ENCODE peak calls at places on chromosomes 16 and 17, in four cellular contexts. One of them, this sample, is unnamed. For H3K27me3 and H3K9me3, the result is how much of the 10 kb centered on the place peaks cover.

GRCh38 chr17:44707755-44708400 is 587 bp upstream of the DBF4B start:
- DNase-seq in K562: peak
- DNase-seq in HCT116: no peak
- DNase-seq in HepG2: no peak
- DNase-seq in this sample: no peak

GRCh38 chr17:79946352-79947231 is 89.1 kb downstream of the TBC1D16 start:
- DNase-seq in K562: no peak
- DNase-seq in HCT116: no peak
- DNase-seq in HepG2: no peak
- DNase-seq in this sample: no peak

GRCh38 chr17:17712268-17712924 is 31.1 kb downstream of the RAI1 start:
- DNase-seq in K562: no peak
- DNase-seq in HCT116: no peak
- DNase-seq in HepG2: no peak
- DNase-seq in this sample: no peak

GRCh38 chr17:19397556-19398041 is 10.6 kb upstream of the MFAP4 start:
- DNase-seq in K562: no peak
- DNase-seq in HCT116: no peak
- DNase-seq in HepG2: peak
- DNase-seq in this sample: no peak

GRCh38 chr16:9128346-9129342 is 37.2 kb downstream of the HAPSTR1 start:
- DNase-seq in K562: no peak
- DNase-seq in HCT116: no peak
- DNase-seq in HepG2: no peak
- DNase-seq in this sample: no peak

GRCh38 chr17:32319548-32319905 is 22.4 kb downstream of the C17orf75 start:
- DNase-seq in K562: peak
- DNase-seq in HCT116: peak
- DNase-seq in HepG2: peak
- DNase-seq in this sample: peak

GRCh38 chr16:50502616-50503000 is 45.6 kb upstream of the NKD1 start:
- DNase-seq in K562: no peak
- DNase-seq in HCT116: no peak
- DNase-seq in HepG2: peak
- DNase-seq in this sample: no peak

GRCh38 chr17:72860778-72861177 is 231.7 kb downstream of the SLC39A11 start:
- DNase-seq in K562: no peak
- DNase-seq in HCT116: no peak
- DNase-seq in HepG2: no peak
- DNase-seq in this sample: no peak

GRCh38 chr17:72977768-72978417 is 114.6 kb downstream of the SLC39A11 start:
- DNase-seq in K562: peak
- DNase-seq in HCT116: peak
- DNase-seq in HepG2: no peak
- DNase-seq in this sample: no peak

GRCh38 chr16:860891-861290 is 60.4 kb upstream of the GNG13 start:
- DNase-seq in K562: no peak
- DNase-seq in HCT116: no peak
- DNase-seq in HepG2: no peak
- DNase-seq in this sample: no peak

GRCh38 chr17:64774888-64775600 is 112.9 kb upstream of the SMURF2 start:
- DNase-seq in K562: no peak
- DNase-seq in HCT116: no peak
- DNase-seq in HepG2: no peak
- DNase-seq in this sample: no peak

GRCh38 chr17:7014995-7015586 is 2.7 kb downstream of the RNASEK start:
- DNase-seq in K562: no peak
- DNase-seq in HCT116: no peak
- DNase-seq in HepG2: no peak
- DNase-seq in this sample: no peak

GRCh38 chr17:37516131-37516561 is 26.5 kb downstream of the DUSP14 start:
- DNase-seq in K562: no peak
- DNase-seq in HCT116: no peak
- DNase-seq in HepG2: no peak
- DNase-seq in this sample: no peak

GRCh38 chr17:63039899-63040602 is 74.0 kb downstream of the TANC2 start:
- DNase-seq in K562: no peak
- DNase-seq in HCT116: peak
- DNase-seq in HepG2: no peak
- DNase-seq in this sample: no peak

GRCh38 chr17:2034157-2034556 is 4.2 kb downstream of the DPH1 start:
- DNase-seq in K562: peak
- DNase-seq in HCT116: no peak
- DNase-seq in HepG2: no peak
- DNase-seq in this sample: no peak

DNA sequence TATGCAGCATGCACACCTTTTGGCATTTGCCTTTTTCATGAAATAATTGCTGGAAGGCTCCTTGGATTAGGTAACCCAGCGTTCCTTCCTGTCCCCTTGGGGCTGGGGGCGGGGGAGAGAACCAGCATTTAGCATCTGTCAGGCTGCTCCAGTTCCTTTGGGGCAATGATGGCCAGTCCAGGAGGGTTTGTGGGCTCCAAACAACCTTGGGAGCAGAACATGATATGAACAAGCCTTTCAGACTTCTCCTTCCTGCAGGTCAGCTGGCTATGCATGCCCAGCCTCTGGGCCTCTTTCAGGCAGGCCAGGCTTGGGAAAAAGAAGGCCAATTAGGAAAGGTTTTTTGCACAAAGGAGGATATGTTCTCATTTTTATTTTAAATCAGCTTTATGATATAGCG is 1.1 kb upstream of the SMTNL2 start:
- DNase-seq in K562: no peak
- DNase-seq in HCT116: no peak
- DNase-seq in HepG2: no peak
- DNase-seq in this sample: no peak
- TF ChIP-seq TCF7L2 in K562: no peak
- TF ChIP-seq TCF7L2 in HCT116: no peak
- TF ChIP-seq TCF7L2 in HepG2: no peak
- TF ChIP-seq TCF7L2 in this sample: no peak

GRCh38 chr16:57713596-57713995 is 19.0 kb downstream of the DRC7 start:
- DNase-seq in K562: no peak
- DNase-seq in HCT116: no peak
- DNase-seq in HepG2: no peak
- DNase-seq in this sample: no peak
- H3K27me3 ChIP-seq in K562: under half
- H3K27me3 ChIP-seq in HCT116: under half
- H3K27me3 ChIP-seq in HepG2: under half
- H3K27me3 ChIP-seq in this sample: under half

DNA sequence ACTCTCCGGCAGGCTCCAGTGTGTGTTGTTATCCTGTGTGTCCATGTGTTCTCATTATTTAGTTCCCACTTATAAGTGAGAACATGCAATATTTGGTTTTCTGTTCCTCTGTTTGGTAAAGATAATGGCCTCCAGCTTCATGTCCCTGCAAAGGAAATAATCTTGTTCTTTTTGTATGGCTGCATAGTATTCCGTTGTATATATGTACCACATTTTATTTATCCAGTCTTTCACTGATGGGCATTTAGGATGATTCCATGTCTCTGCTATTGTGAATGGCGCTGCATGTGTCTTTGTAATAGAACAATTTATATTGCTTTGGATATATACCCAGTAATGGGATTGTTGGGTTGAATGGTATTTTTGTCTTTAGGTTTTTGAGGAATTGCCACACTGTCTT is 807.3 kb upstream of the CA10 start:
- DNase-seq in K562: no peak
- DNase-seq in HCT116: no peak
- DNase-seq in HepG2: no peak
- DNase-seq in this sample: no peak
- H3K9me3 ChIP-seq in K562: under half
- H3K9me3 ChIP-seq in HCT116: under half
- H3K9me3 ChIP-seq in HepG2: half or more
- H3K9me3 ChIP-seq in this sample: under half

GRCh38 chr16:81480856-81481821 is 36.5 kb downstream of the CMIP start:
- DNase-seq in K562: peak
- DNase-seq in HCT116: no peak
- DNase-seq in HepG2: peak
- DNase-seq in this sample: no peak
- TF ChIP-seq TCF7L2 in K562: peak
- TF ChIP-seq TCF7L2 in HCT116: no peak
- TF ChIP-seq TCF7L2 in HepG2: no peak
- TF ChIP-seq TCF7L2 in this sample: no peak

DNA sequence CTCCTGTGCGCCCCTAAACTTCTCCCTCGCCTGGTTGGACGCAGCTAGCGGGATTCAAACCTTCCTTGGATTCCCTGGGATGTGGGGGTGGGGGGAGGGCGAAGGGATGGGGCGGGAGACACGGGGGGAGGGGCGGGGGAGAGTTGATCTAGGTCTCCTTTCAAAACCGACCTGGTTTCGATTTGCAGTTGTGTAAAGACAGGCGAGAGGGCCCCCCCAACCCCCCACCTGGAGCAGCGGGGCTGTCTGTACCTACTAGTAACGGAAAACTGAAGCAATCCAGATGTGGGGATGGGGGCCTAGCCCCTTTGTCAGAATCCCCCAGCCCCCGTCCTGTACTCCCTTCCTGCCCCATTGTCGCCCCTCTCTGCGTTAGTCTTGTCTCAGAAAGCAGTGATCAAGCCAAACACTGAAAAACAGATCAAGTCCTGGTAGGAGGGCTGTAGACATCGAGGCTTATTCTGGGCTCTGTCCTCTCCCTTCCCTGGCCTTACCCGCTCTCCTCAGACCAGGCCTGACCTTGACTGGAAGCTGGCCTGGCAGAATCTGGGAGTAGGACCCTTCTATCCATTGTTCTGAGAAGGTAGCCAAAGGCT is 902 bp downstream of the DLX4 start:
- DNase-seq in K562: no peak
- DNase-seq in HCT116: no peak
- DNase-seq in HepG2: no peak
- DNase-seq in this sample: no peak
- H3K27me3 ChIP-seq in K562: under half
- H3K27me3 ChIP-seq in HCT116: under half
- H3K27me3 ChIP-seq in HepG2: half or more
- H3K27me3 ChIP-seq in this sample: under half

DNA sequence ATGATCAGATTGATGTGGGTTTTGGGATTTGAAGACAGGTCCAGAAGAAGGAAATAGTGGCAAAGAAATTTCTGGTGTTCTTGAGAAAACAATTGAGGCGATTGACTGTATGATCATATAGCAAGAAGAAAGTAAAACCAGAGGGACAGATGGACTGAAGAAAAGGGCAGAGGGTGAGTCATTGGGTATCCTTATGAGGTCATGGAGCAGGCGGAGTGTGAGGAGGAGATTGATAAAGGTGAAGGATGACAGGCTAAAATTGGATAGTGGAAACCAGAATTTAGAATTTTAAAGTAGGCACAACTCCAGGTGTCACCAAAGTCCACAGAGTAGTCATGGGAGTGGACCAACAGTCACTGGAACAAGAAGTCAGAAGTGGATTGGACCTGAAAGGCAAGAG is 1.4 kb upstream of the KRT28 start:
- DNase-seq in K562: no peak
- DNase-seq in HCT116: no peak
- DNase-seq in HepG2: no peak
- DNase-seq in this sample: no peak
- H3K9me3 ChIP-seq in K562: under half
- H3K9me3 ChIP-seq in HCT116: under half
- H3K9me3 ChIP-seq in HepG2: under half
- H3K9me3 ChIP-seq in this sample: under half

DNA sequence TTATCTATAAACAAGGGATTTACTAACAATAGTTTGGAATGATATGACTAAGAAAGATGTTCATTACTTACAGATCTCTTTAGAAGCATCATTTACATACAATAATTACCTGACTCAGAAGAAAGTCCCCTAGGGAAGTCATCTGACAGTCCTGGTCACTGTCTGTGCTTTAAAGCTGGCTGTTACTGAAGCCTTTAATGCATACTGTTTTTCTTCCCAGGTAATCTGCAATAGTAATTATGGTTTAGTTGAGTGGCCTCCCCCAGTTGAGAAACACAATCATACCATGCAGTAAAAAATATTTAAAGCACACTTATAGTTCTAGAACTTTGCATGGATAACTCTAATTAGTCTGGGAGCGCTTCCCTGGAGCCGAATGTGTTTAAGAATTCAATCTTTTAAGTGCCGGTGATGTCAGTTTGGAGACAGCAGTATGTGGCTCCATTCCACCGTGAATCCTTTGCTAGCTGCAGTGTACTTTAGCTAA is 121.1 kb downstream of the PRKCA start:
- DNase-seq in K562: no peak
- DNase-seq in HCT116: no peak
- DNase-seq in HepG2: no peak
- DNase-seq in this sample: no peak
- TF ChIP-seq TCF7L2 in K562: no peak
- TF ChIP-seq TCF7L2 in HCT116: no peak
- TF ChIP-seq TCF7L2 in HepG2: no peak
- TF ChIP-seq TCF7L2 in this sample: no peak

GRCh38 chr17:48565024-48565558 is 13.1 kb downstream of the HOXB4 start:
- DNase-seq in K562: no peak
- DNase-seq in HCT116: no peak
- DNase-seq in HepG2: no peak
- DNase-seq in this sample: no peak

GRCh38 chr17:48567209-48567608 is 10.9 kb downstream of the HOXB4 start:
- DNase-seq in K562: no peak
- DNase-seq in HCT116: no peak
- DNase-seq in HepG2: no peak
- DNase-seq in this sample: no peak

GRCh38 chr17:48567646-48568354 is 10.3 kb downstream of the HOXB4 start:
- DNase-seq in K562: no peak
- DNase-seq in HCT116: no peak
- DNase-seq in HepG2: no peak
- DNase-seq in this sample: no peak

GRCh38 chr17:48568499-48569259 is 9.5 kb downstream of the HOXB4 start:
- DNase-seq in K562: no peak
- DNase-seq in HCT116: no peak
- DNase-seq in HepG2: no peak
- DNase-seq in this sample: no peak

DNA sequence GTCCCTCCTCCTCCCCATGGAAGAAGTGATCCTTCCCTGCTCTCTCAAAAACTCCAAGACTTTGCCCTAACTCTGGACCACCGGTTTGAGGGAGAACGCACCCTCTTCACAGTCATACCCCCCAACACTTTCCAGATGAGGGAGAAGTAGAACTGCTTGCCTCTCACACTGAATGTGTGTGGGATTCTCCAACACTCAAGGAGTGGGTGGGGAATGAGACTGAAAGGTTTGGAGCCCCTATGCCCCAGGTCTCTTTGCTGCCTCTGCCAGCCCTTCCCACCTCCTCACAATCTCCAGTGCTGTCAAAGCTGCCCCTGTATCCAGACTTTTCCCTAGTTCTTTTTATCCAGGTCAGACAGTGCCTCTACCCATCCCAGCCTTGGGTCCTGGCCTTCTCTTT is 11.4 kb downstream of the HOXB4 start:
- DNase-seq in K562: no peak
- DNase-seq in HCT116: no peak
- DNase-seq in HepG2: no peak
- DNase-seq in this sample: no peak
- H3K27me3 ChIP-seq in K562: under half
- H3K27me3 ChIP-seq in HCT116: under half
- H3K27me3 ChIP-seq in HepG2: half or more
- H3K27me3 ChIP-seq in this sample: under half

GRCh38 chr17:43352579-43352978 is 46.2 kb upstream of the ARL4D start:
- DNase-seq in K562: no peak
- DNase-seq in HCT116: no peak
- DNase-seq in HepG2: no peak
- DNase-seq in this sample: no peak

GRCh38 chr17:43350888-43351361 is 47.9 kb upstream of the ARL4D start:
- DNase-seq in K562: no peak
- DNase-seq in HCT116: no peak
- DNase-seq in HepG2: no peak
- DNase-seq in this sample: no peak

GRCh38 chr17:43351686-43352085 is 47.1 kb upstream of the ARL4D start:
- DNase-seq in K562: no peak
- DNase-seq in HCT116: no peak
- DNase-seq in HepG2: no peak
- DNase-seq in this sample: no peak

GRCh38 chr17:43353364-43353763 is 45.4 kb upstream of the ARL4D start:
- DNase-seq in K562: no peak
- DNase-seq in HCT116: no peak
- DNase-seq in HepG2: no peak
- DNase-seq in this sample: no peak

GRCh38 chr17:43349142-43349541 is 49.7 kb upstream of the ARL4D start:
- DNase-seq in K562: no peak
- DNase-seq in HCT116: no peak
- DNase-seq in HepG2: no peak
- DNase-seq in this sample: no peak
- H3K9me3 ChIP-seq in K562: under half
- H3K9me3 ChIP-seq in HCT116: under half
- H3K9me3 ChIP-seq in HepG2: under half
- H3K9me3 ChIP-seq in this sample: under half

This sample was measured in Panc1.